ENCODE peak calls at places on chromosome 17, in nine cellular contexts. Z is A549; M is lower lobe of right lung; W is Jurkat, Clone E6-1; V is mammary epithelial cell; S is small intestine; J is choroid plexus epithelial cell; E is CD8-positive, alpha-beta T cell; R is spleen. U is an unnamed sample.

GRCh38 chr17:77779711-77780539 is 178.6 kb upstream of the TNRC6C start:
- DNase-seq in Z (no peak), M (no peak), W (no peak), V (no peak), S (no peak), J (no peak), E (no peak), R (no peak), U (peak)

GRCh38 chr17:68455756-68456528 is 1.4 kb downstream of the WIPI1 start:
- DNase-seq in Z (peak), M (no peak), W (no peak), V (peak), S (peak), J (peak), E (no peak), R (no peak), U (no peak)

GRCh38 chr17:36993227-36993626 is 44.5 kb downstream of the AATF start:
- DNase-seq in Z (no peak), M (no peak), W (no peak), V (no peak), S (no peak), J (no peak), E (no peak), R (no peak), U (no peak)

GRCh38 chr17:31838641-31839225 is 20.3 kb downstream of the COPRS start:
- DNase-seq in Z (no peak), M (no peak), W (no peak), V (no peak), S (no peak), J (peak), E (no peak), R (no peak), U (no peak)

GRCh38 chr17:82022310-82022980 is at the start of gene CENPX:
- DNase-seq in Z (no peak), M (no peak), W (no peak), V (no peak), S (peak), J (no peak), E (no peak), R (peak), U (no peak)

GRCh38 chr17:22138861-22139469 is 446.6 kb downstream of the KCNJ18 start:
- DNase-seq in Z (no peak), M (no peak), W (no peak), V (no peak), S (no peak), J (no peak), E (no peak), R (no peak), U (no peak)

GRCh38 chr17:82872591-82873520 is 33.0 kb upstream of the ZNF750 start:
- DNase-seq in Z (no peak), M (peak), W (no peak), V (no peak), S (no peak), J (no peak), E (no peak), R (no peak), U (no peak)

GRCh38 chr17:80822700-80823410 is 168.8 kb upstream of the CHMP6 start:
- DNase-seq in Z (no peak), M (peak), W (no peak), V (no peak), S (no peak), J (no peak), E (no peak), R (peak), U (no peak)

GRCh38 chr17:15502315-15503112 is 35.1 kb upstream of the CDRT4 start:
- DNase-seq in Z (peak), M (peak), W (peak), V (peak), S (peak), J (peak), E (peak), R (peak), U (peak)

GRCh38 chr17:48317732-48318131 is 112.3 kb downstream of the SKAP1 start:
- DNase-seq in Z (no peak), M (no peak), W (no peak), V (no peak), S (no peak), J (no peak), E (no peak), R (no peak), U (no peak)

GRCh38 chr17:67071595-67071994 is 27.2 kb downstream of the CACNG1 start:
- DNase-seq in Z (no peak), M (no peak), W (no peak), V (no peak), S (no peak), J (no peak), E (no peak), R (no peak), U (no peak)

GRCh38 chr17:31099051-31099450 is 4.3 kb downstream of the NF1 start:
- DNase-seq in Z (no peak), M (no peak), W (no peak), V (no peak), S (no peak), J (peak), E (no peak), R (no peak), U (no peak)

GRCh38 chr17:51279183-51279582 is 18.8 kb downstream of the UTP18 start:
- DNase-seq in Z (no peak), M (no peak), W (no peak), V (no peak), S (no peak), J (no peak), E (no peak), R (no peak), U (no peak)

GRCh38 chr17:36608794-36609497 is 7.6 kb downstream of the MRM1 start:
- DNase-seq in Z (peak), M (peak), W (no peak), V (peak), S (peak), J (peak), E (no peak), R (no peak), U (peak)

GRCh38 chr17:2789700-2790099 is 6.5 kb upstream of the RAP1GAP2 start:
- DNase-seq in Z (no peak), M (no peak), W (no peak), V (no peak), S (no peak), J (no peak), E (no peak), R (no peak), U (no peak)

DNA sequence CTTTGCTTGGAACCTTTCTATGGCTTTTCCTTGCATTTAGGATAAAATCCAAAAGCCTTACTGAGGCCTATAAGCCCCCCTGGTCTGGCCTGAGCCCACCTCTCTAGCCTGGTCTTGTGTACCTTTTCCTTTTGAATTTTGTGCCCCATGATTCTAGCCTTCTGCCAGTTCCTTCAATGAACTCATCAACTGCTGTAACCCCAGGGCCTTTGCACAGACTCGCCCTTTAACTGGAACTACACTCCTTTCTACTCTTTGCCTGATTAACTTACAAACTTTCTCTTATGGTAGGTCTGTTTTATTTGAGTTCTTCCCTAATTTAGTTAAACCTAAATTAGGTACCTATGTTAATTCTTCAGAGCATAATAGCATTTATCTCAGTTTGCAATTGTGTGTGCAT is 24.2 kb downstream of the GJD3 start:
- DNase-seq in Z (no peak), M (no peak), W (no peak), V (no peak), S (no peak), J (no peak), E (no peak), R (no peak), U (no peak)
- H3K4me3 ChIP-seq in Z (no peak), M (peak), W (no peak), V (no peak), S (no peak), J (no peak), E (no peak), R (peak), U (no peak)

DNA sequence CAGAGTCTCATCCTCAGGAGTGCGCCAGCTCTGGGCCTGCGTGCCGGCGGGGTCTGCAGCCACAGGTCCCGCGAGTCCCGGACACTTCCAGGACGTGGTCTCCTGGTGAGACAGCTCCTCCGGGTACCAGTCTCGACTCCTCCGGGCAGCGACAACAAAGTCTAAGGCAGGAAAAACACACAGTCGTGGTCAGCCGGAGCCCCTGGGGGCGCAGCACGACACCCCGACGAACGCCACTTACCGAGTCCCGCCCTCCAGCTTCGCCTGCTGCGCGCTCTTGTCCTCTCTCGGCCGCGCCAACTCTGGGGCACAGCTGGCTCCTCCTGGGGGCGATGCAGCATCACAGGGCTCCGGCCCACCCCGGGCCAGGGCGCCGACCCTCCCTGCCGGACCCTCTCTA is 13.4 kb downstream of the MIS12 start:
- DNase-seq in Z (no peak), M (no peak), W (no peak), V (no peak), S (no peak), J (no peak), E (no peak), R (no peak), U (peak)
- H3K4me3 ChIP-seq in Z (peak), M (peak), W (no peak), V (peak), S (no peak), J (peak), E (peak), R (peak), U (no peak)

DNA sequence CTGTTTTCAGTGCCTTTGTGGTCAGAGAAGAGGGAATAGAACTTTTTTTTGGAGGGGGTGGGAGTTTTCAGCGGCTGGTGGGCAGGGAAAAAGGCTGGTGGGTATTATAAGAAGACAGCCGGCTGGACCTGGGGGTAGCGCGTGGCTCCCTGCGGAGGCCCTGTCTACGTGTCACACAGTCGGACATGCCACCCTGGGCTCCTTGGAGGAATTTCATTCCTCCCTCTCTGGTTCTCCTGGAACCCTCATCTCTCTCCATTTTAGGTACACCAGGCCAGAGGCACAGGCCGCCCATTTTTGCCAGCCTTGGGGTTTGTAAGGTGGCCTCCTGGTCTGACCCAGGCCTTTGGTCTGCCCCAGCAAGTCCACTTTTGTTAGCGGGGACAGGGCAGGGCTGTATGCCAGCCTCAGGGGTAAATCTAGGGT is 908 bp downstream of the FKBP10 start:
- DNase-seq in Z (no peak), M (no peak), W (no peak), V (no peak), S (no peak), J (no peak), E (no peak), R (no peak), U (no peak)
- H3K4me3 ChIP-seq in Z (peak), M (peak), W (no peak), V (peak), S (no peak), J (peak), E (no peak), R (no peak), U (no peak)

DNA sequence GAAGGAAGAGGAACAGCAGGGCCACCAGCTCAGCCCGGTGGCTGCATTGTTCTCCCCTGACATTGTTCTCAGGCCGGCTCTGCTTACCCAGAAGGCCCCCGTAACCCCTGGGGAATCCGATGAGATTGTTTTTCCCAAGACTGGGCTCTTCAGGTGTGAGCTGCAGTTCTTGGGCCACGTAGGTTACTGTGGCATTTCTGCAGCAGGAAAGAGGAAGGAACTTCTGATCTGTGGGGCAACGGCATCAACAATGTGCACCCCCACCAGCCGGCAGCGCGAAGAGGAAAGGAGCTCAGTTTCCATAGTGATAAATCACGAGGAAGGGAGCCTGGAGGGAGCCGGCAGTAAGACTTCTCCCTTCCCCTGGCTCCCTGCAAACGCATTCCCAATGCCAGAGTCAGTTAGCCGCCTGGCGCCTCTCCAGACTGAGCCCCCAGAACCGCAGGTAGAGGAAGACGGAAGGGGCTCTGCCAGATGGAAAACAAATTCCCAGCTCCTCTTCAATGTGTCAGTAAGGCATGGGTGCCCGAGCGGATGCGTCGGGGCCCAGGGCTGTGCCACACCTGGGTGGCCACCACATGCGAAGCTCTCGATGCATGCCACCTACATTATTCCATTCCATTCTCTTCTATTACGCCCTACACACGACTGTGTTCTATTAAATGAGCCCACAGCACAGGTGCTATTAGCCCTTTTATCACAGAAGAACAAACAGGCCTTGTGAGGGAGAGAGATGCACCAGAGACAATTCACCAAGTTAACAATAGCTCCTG is 21.5 kb upstream of the PECAM1 start:
- DNase-seq in Z (no peak), M (peak), W (no peak), V (no peak), S (no peak), J (peak), E (no peak), R (peak), U (peak)
- H3K4me3 ChIP-seq in Z (no peak), M (peak), W (peak), V (no peak), S (no peak), J (peak), E (no peak), R (peak), U (peak)

GRCh38 chr17:38605230-38605851 is 411 bp downstream of the SRCIN1 start:
- DNase-seq in Z (no peak), M (no peak), W (no peak), V (no peak), S (no peak), J (no peak), E (no peak), R (no peak), U (no peak)
- H3K4me3 ChIP-seq in Z (peak), M (peak), W (peak), V (peak), S (peak), J (no peak), E (no peak), R (peak), U (peak)

GRCh38 chr17:75153854-75154194 is 488 bp downstream of the JPT1 start:
- DNase-seq in Z (peak), M (peak), W (no peak), V (no peak), S (peak), J (no peak), E (no peak), R (peak), U (no peak)

GRCh38 chr17:75151893-75152292 is 2.4 kb downstream of the JPT1 start:
- DNase-seq in Z (no peak), M (no peak), W (no peak), V (no peak), S (no peak), J (no peak), E (no peak), R (no peak), U (no peak)

GRCh38 chr17:75152971-75153853 is 1.1 kb downstream of the JPT1 start:
- DNase-seq in Z (peak), M (no peak), W (no peak), V (peak), S (peak), J (peak), E (no peak), R (peak), U (peak)

GRCh38 chr17:75154195-75155106 is at the start of gene JPT1:
- DNase-seq in Z (peak), M (peak), W (peak), V (peak), S (peak), J (peak), E (peak), R (peak), U (peak)

GRCh38 chr17:75152523-75152922 is 1.8 kb downstream of the JPT1 start:
- DNase-seq in Z (no peak), M (no peak), W (no peak), V (no peak), S (no peak), J (no peak), E (no peak), R (no peak), U (no peak)
- H3K4me3 ChIP-seq in Z (peak), M (peak), W (peak), V (peak), S (no peak), J (peak), E (no peak), R (no peak), U (no peak)

GRCh38 chr17:49342575-49342936 is 19.5 kb downstream of the ZNF652 start:
- DNase-seq in Z (no peak), M (no peak), W (no peak), V (no peak), S (no peak), J (no peak), E (no peak), R (no peak), U (no peak)
- H3K4me3 ChIP-seq in Z (no peak), M (peak), W (peak), V (no peak), S (no peak), J (no peak), E (no peak), R (no peak), U (no peak)

U was measured in right cardiac atrium.